ENCODE peak calls at places on chromosome 10, in six cellular contexts. H, W, I, N, J and C are unnamed samples.

GRCh38 chr10:131452926-131453771 is 141.6 kb upstream of the TCERG1L start:
- DNase-seq in W (peak), J (no peak), N (no peak), I (no peak), H (no peak), C (no peak)

GRCh38 chr10:88820990-88821389 is 18.5 kb downstream of the LIPM start:
- DNase-seq in W (no peak), J (peak), N (no peak), I (no peak), H (peak), C (peak)

GRCh38 chr10:102324061-102324460 is 71.4 kb upstream of the NFKB2 start:
- DNase-seq in N (no peak), W (peak), H (peak), J (no peak), I (no peak), C (peak)

GRCh38 chr10:308572-309085 is 173.4 kb downstream of the ZMYND11 start:
- DNase-seq in H (no peak), W (no peak), J (no peak), N (peak), I (no peak), C (no peak)

GRCh38 chr10:132837905-132838304 is 52.0 kb upstream of the NKX6-2 start:
- DNase-seq in W (no peak), H (no peak), I (no peak), N (peak), J (no peak), C (no peak)

GRCh38 chr10:91105269-91105668 is 115.2 kb upstream of the PCGF5 start:
- DNase-seq in I (no peak), J (no peak), N (no peak), H (no peak), W (no peak), C (no peak)

GRCh38 chr10:68096913-68097509 is 12.3 kb upstream of the MYPN start:
- DNase-seq in N (no peak), W (peak), J (peak), H (peak), I (no peak), C (peak)

GRCh38 chr10:49740346-49741107 is 21.6 kb downstream of the OGDHL start:
- DNase-seq in N (no peak), H (no peak), W (no peak), I (no peak), J (no peak), C (no peak)

GRCh38 chr10:69650589-69651261 is 20.7 kb downstream of the FAM241B start:
- DNase-seq in I (no peak), W (no peak), N (peak), H (no peak), J (no peak), C (no peak)
- H3K4me3 ChIP-seq in I (no peak), W (no peak), N (no peak), H (no peak), J (no peak), C (no peak)

GRCh38 chr10:15726042-15726441 is 6.3 kb upstream of the ITGA8 start:
- DNase-seq in W (no peak), I (no peak), H (no peak), J (no peak), N (no peak), C (no peak)
- TF ChIP-seq CTCF in W (no peak), I (no peak), H (no peak), J (no peak), N (no peak), C (no peak)

GRCh38 chr10:78212786-78213175 is 179.1 kb downstream of the RPS24 start:
- DNase-seq in N (no peak), W (no peak), J (no peak), H (no peak), I (no peak), C (no peak)
- H3K4me3 ChIP-seq in N (no peak), W (no peak), J (no peak), H (no peak), I (no peak), C (no peak)

GRCh38 chr10:82377608-82378007 is 502.6 kb downstream of the NRG3 start:
- DNase-seq in N (no peak), H (no peak), I (no peak), J (peak), W (peak), C (peak)
- TF ChIP-seq CTCF in N (no peak), H (no peak), I (peak), J (peak), W (peak), C (peak)

GRCh38 chr10:99330675-99330924 is 1.4 kb downstream of the CNNM1 start:
- DNase-seq in W (no peak), H (no peak), N (no peak), I (peak), J (no peak), C (no peak)
- H3K4me3 ChIP-seq in W (peak), H (no peak), N (no peak), I (no peak), J (no peak), C (no peak)

GRCh38 chr10:7165500-7166177 is 245.2 kb downstream of the SFMBT2 start:
- DNase-seq in J (no peak), H (no peak), N (no peak), I (no peak), W (no peak), C (no peak)
- TF ChIP-seq CTCF in J (no peak), H (no peak), N (no peak), I (no peak), W (no peak), C (no peak)

GRCh38 chr10:71218833-71219120 is 6.4 kb downstream of the UNC5B start:
- DNase-seq in N (no peak), H (no peak), W (no peak), I (no peak), J (no peak), C (no peak)
- H3K4me3 ChIP-seq in N (no peak), H (no peak), W (no peak), I (no peak), J (no peak), C (no peak)

GRCh38 chr10:70683601-70684329 is 11.5 kb downstream of the ADAMTS14 start:
- DNase-seq in N (no peak), W (no peak), H (no peak), J (no peak), I (no peak), C (no peak)

GRCh38 chr10:70684841-70685457 is 12.6 kb downstream of the ADAMTS14 start:
- DNase-seq in H (no peak), N (no peak), W (no peak), I (no peak), J (no peak), C (no peak)

GRCh38 chr10:70684374-70684773 is 12.1 kb downstream of the ADAMTS14 start:
- DNase-seq in H (no peak), W (no peak), N (no peak), J (no peak), I (no peak), C (no peak)

GRCh38 chr10:70682920-70683600 is 10.8 kb downstream of the ADAMTS14 start:
- DNase-seq in W (no peak), I (no peak), J (no peak), H (peak), N (no peak), C (no peak)

DNA sequence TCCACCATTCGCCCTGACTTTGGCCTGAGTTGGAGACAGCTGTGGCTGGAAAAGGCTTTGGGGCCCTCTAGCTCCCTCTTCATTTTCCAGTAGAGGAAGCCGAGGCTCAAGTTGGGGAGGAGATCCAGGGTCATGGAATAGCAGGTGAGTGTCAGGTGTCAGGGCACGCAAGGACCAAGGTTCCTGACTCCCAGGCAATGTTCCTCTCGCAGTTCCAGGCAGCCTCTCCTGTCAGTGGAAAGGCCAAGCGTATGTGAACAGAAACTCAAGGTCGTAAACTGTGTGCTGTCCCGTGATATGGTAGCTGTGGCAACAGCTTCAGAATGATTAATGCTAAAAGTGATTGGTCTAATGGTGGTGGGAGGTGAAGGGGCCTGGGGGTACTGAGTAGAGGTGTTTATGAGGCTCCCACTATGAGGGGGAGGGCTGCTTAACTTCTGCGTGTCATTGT is 13.2 kb downstream of the ADAMTS14 start:
- DNase-seq in H (no peak), J (no peak), W (no peak), I (no peak), N (no peak), C (no peak)
- TF ChIP-seq CTCF in H (no peak), J (no peak), W (no peak), I (no peak), N (no peak), C (no peak)